ENCODE peak calls at places on chromosome 1, in five cellular contexts. Y is fibroblast of lung, P is K562, G is neural progenitor cell, V is keratinocyte. E is an unnamed sample.
A peak's percentile ranks its signal among the peaks of the same experiment; 100 is the strongest.

GRCh38 chr1:34188418-34188817 is 11.7 kb downstream of the C1orf94 start:
- DNase-seq in Y (no peak), P (no peak), G (peak; percentile 70), V (no peak), E (no peak)

GRCh38 chr1:157110003-157110402 is 10.4 kb upstream of the ETV3L start:
- DNase-seq in Y (no peak), P (no peak), G (no peak), V (no peak), E (no peak)

GRCh38 chr1:190479537-190479936 is 1.9 kb upstream of the BRINP3 start:
- DNase-seq in Y (no peak), P (no peak), G (peak; percentile 44), V (no peak), E (no peak)

GRCh38 chr1:32759997-32760623 is 57.0 kb downstream of the YARS1 start:
- DNase-seq in Y (peak; percentile 92), P (peak; percentile 79), G (peak; percentile 86), V (peak; percentile 97), E (peak; percentile 83)

GRCh38 chr1:5991784-5992033 is 516 bp downstream of the NPHP4 start:
- DNase-seq in Y (no peak), P (no peak), G (no peak), V (no peak), E (no peak)

GRCh38 chr1:65958561-65959350 is 166.1 kb downstream of the PDE4B start:
- DNase-seq in Y (peak; percentile 30), P (peak; percentile 50), G (peak; percentile 65), V (peak; percentile 1), E (no peak)

GRCh38 chr1:150895618-150896017 is 8.7 kb downstream of the CTXND2 start:
- DNase-seq in Y (peak; percentile 48), P (no peak), G (no peak), V (no peak), E (peak; percentile 37)

GRCh38 chr1:118101445-118101844 is 83.6 kb downstream of the SPAG17 start:
- DNase-seq in Y (peak; percentile 72), P (no peak), G (no peak), V (no peak), E (peak; percentile 67)

GRCh38 chr1:66119148-66119547 is 326.5 kb downstream of the PDE4B start:
- DNase-seq in Y (no peak), P (no peak), G (no peak), V (no peak), E (no peak)

GRCh38 chr1:175810305-175810704 is 66.9 kb upstream of the TNR start:
- DNase-seq in Y (no peak), P (no peak), G (no peak), V (no peak), E (no peak)
- TF ChIP-seq EZH2 in Y (no peak), P (no peak), G (no peak), V (no peak), E (no peak)

DNA sequence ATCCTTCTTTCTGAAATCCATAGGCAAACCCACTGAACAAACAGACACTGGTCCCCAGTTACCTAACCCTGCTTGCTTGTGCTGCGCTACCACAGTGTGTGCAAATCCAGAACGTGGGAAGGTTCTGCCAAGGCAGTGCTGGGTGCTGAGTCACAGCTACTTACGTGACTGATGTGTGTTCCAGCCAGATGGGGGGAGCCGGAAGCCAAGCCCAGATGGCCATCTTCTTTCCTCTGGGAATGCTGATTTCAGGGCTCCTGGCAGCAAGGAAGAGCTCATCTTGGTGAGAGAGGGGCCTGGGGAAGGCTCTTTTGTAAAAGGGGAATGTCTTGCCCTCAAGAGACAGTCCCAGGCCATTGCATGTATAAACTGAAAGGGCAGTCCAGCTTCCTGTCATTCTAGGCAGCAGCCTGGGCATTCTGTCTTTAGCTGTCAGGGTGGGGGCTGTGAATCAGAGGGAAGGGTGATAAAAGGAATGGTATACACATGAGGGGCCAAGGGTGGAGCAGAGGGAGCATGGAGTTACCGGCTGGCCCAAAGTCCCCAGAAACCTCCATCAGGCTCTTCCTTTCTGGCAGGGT is 54.1 kb downstream of the CD46 start:
- DNase-seq in Y (peak; percentile 96), P (peak; percentile 90), G (no peak), V (peak; percentile 52), E (peak; percentile 95)
- H3K9ac ChIP-seq in Y (no peak overlapping the region), P (peak overlapping the region; percentile 6), G (no peak overlapping the region), V (peak overlapping the region; percentile 66), E (no peak overlapping the region)

GRCh38 chr1:54122131-54122751 is 30.6 kb downstream of the CDCP2 start:
- DNase-seq in Y (no peak), P (peak; percentile 47), G (no peak), V (no peak), E (no peak)

GRCh38 chr1:54122992-54123391 is 29.8 kb downstream of the CDCP2 start:
- DNase-seq in Y (no peak), P (no peak), G (no peak), V (no peak), E (no peak)

GRCh38 chr1:54121482-54122130 is 31.2 kb downstream of the CDCP2 start:
- DNase-seq in Y (peak; percentile 90), P (peak; percentile 94), G (peak; percentile 90), V (no peak), E (peak; percentile 85)

GRCh38 chr1:54120018-54120697 is 32.6 kb downstream of the CDCP2 start:
- DNase-seq in Y (no peak), P (no peak), G (no peak), V (no peak), E (no peak)

GRCh38 chr1:54120698-54121481 is 31.9 kb downstream of the CDCP2 start:
- DNase-seq in Y (peak; percentile 46), P (peak; percentile 52), G (no peak), V (no peak), E (peak; percentile 24)
- H3K4me3 ChIP-seq in Y (no peak overlapping the region), P (no peak overlapping the region), G (peak overlapping the region; percentile 36), V (no peak overlapping the region), E (peak overlapping the region; percentile 26)

GRCh38 chr1:158180741-158181576 is at the start of gene CD1D:
- DNase-seq in Y (peak; percentile 1), P (no peak), G (peak; percentile 77), V (no peak), E (no peak)
- TF ChIP-seq EZH2 in Y (peak; percentile 67), P (no peak), G (peak; percentile 84), V (no peak), E (peak; percentile 75)

DNA sequence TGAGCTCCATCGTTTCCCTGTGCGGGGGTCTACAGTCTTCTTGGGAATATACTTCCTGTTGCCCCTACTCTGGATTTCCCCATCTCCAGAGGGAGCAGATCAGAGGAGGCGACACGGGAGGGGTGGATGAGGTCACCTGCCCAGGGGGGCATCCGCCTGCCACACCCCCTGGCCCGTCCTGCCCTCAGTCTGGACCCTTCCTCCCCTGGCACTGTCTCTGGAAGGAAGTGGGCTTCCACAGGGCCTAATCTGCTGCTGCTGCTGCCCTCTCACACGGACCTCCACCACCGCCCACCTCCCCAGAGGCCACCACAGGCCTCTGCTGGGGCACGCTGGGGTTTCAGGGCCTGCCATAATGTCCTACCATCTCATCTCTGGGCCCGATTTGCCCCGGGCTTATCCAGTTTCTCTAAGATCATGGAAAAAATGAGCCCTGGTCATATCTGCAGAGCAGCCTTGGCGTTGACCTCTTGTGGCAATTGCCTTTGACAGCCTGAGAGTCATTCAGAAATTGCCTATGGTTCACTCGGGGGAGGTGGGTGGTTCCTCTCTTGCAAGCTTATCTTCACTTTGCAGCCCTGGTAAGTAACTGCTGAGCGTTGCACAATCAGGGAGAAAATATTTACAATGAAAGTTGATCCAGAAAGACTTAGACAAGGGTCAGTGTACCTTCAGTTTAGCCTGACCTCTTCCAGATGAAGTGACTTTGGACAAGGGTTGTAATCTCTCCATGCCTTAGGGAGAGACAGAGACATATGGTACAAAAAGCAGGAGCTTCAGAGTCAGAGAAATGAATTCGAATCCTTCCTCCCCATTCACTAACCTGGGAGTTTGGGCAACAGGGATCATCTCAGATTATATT is 252.5 kb downstream of the TOMM20 start:
- DNase-seq in Y (peak; percentile 53), P (peak; percentile 94), G (no peak), V (no peak), E (peak; percentile 41)
- H3K9ac ChIP-seq in Y (no peak overlapping the region), P (peak overlapping the region; percentile 61), G (no peak overlapping the region), V (no peak overlapping the region), E (no peak overlapping the region)

DNA sequence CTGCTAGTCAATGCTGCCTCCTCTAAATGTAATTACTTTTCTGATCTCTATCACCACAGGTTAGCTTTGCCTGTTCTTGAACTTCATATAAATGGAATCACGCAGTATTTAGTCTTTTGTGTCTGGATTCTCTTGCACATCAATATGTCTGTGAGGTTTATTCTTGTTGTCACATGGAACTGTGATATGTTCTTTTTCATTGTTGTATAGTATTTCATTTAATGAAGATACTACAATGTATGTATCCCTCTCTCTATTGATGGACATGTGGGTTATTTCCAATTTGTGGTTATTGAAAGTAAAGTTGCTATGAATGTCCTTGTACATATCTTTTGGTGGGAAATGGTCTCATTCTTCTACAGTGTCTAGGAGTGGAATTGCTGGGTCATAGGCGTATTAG is 16.7 kb upstream of the PADI1 start:
- DNase-seq in Y (no peak), P (no peak), G (no peak), V (no peak), E (no peak)
- H3K4me3 ChIP-seq in Y (no peak overlapping the region), P (no peak overlapping the region), G (no peak overlapping the region), V (no peak overlapping the region), E (no peak overlapping the region)

GRCh38 chr1:160227561-160227960 is 22.4 kb downstream of the PEA15 start:
- DNase-seq in Y (no peak), P (no peak), G (no peak), V (no peak), E (no peak)
- TF ChIP-seq EZH2 in Y (no peak), P (no peak), G (no peak), V (no peak), E (no peak)

GRCh38 chr1:228904222-228904621 is 168.9 kb downstream of the RHOU start:
- DNase-seq in Y (no peak), P (no peak), G (no peak), V (no peak), E (no peak)

GRCh38 chr1:228901936-228902681 is 166.8 kb downstream of the RHOU start:
- DNase-seq in Y (no peak), P (no peak), G (no peak), V (no peak), E (no peak)

GRCh38 chr1:228902781-228903572 is 167.7 kb downstream of the RHOU start:
- DNase-seq in Y (peak; percentile 97), P (no peak), G (no peak), V (peak; percentile 2), E (peak; percentile 97)

GRCh38 chr1:228905579-228905978 is 170.3 kb downstream of the RHOU start:
- DNase-seq in Y (no peak), P (no peak), G (no peak), V (no peak), E (no peak)

DNA sequence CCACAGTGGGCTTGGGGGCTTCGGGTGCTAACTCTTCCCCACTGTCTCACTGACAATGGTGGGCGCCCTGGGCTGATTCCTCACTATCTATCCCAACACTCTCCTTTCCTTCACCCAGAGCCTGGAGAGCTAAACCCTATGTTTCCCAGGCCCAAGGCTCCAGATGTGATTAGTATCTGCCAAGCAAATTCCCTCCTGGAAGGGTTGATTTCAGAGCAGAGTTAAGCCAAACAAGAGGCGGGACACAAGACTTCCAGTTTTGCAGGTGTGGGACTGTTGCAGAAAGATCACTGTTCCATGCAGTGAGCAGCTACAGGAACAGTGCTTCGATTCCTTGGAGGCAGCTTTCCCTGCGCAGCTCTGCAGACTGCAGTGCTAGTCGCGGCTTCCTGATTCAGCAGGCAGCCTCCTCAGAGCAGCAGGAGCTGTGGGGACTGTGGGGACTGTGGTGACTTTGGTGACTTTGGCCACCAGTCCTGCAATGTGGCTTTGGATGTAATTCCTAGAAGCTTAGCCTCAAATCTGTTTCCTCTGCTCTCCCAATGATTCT is 168.4 kb downstream of the RHOU start:
- DNase-seq in Y (peak; percentile 6), P (no peak), G (no peak), V (no peak), E (peak; percentile 6)
- H3K9ac ChIP-seq in Y (no peak overlapping the region), P (no peak overlapping the region), G (no peak overlapping the region), V (no peak overlapping the region), E (no peak overlapping the region)